ENCODE peak calls at places on chromosomes 4 and X, in eight cellular contexts. One of them, this sample, is unnamed.
A peak's percentile ranks its signal among the peaks of the same experiment; 100 is the strongest.

GRCh38 chrX:136386821-136387220 is 86.1 kb downstream of the ADGRG4 start:
- DNase-seq in HFFc6: no peak
- DNase-seq in keratinocyte: no peak
- DNase-seq in GM12865: no peak
- DNase-seq in OCI-LY7: no peak
- DNase-seq in cardiac fibroblast: no peak
- DNase-seq in HFF-Myc: no peak
- DNase-seq in endothelial cell: no peak
- DNase-seq in this sample: no peak

GRCh38 chr4:7161721-7162214 is 30.6 kb upstream of the SORCS2 start:
- DNase-seq in HFFc6: no peak
- DNase-seq in keratinocyte: no peak
- DNase-seq in GM12865: no peak
- DNase-seq in OCI-LY7: no peak
- DNase-seq in cardiac fibroblast: peak; percentile 8
- DNase-seq in HFF-Myc: no peak
- DNase-seq in endothelial cell: no peak
- DNase-seq in this sample: peak; percentile 13

GRCh38 chr4:4457803-4458550 is 71.1 kb downstream of the NSG1 start:
- DNase-seq in HFFc6: peak; percentile 75
- DNase-seq in keratinocyte: no peak
- DNase-seq in GM12865: no peak
- DNase-seq in OCI-LY7: no peak
- DNase-seq in cardiac fibroblast: peak; percentile 60
- DNase-seq in HFF-Myc: no peak
- DNase-seq in endothelial cell: no peak
- DNase-seq in this sample: no peak

GRCh38 chr4:80195441-80196139 is 1.7 kb upstream of the PRDM8 start:
- DNase-seq in HFFc6: no peak
- DNase-seq in keratinocyte: no peak
- DNase-seq in GM12865: no peak
- DNase-seq in OCI-LY7: no peak
- DNase-seq in cardiac fibroblast: no peak
- DNase-seq in HFF-Myc: no peak
- DNase-seq in endothelial cell: no peak
- DNase-seq in this sample: no peak

GRCh38 chr4:41124916-41125548 is 89.3 kb downstream of the APBB2 start:
- DNase-seq in HFFc6: no peak
- DNase-seq in keratinocyte: no peak
- DNase-seq in GM12865: no peak
- DNase-seq in OCI-LY7: no peak
- DNase-seq in cardiac fibroblast: no peak
- DNase-seq in HFF-Myc: no peak
- DNase-seq in endothelial cell: no peak
- DNase-seq in this sample: no peak

GRCh38 chr4:122826000-122826595 is 533 bp upstream of the FGF2 start:
- DNase-seq in HFFc6: peak; percentile 60
- DNase-seq in keratinocyte: no peak
- DNase-seq in GM12865: no peak
- DNase-seq in OCI-LY7: no peak
- DNase-seq in cardiac fibroblast: peak; percentile 64
- DNase-seq in HFF-Myc: no peak
- DNase-seq in endothelial cell: no peak
- DNase-seq in this sample: no peak

GRCh38 chr4:8532245-8532781 is 47.9 kb upstream of the GPR78 start:
- DNase-seq in HFFc6: no peak
- DNase-seq in keratinocyte: no peak
- DNase-seq in GM12865: no peak
- DNase-seq in OCI-LY7: no peak
- DNase-seq in cardiac fibroblast: no peak
- DNase-seq in HFF-Myc: no peak
- DNase-seq in endothelial cell: no peak
- DNase-seq in this sample: no peak

GRCh38 chr4:106201373-106201772 is 114.6 kb downstream of the TBCK start:
- DNase-seq in HFFc6: peak; percentile 21
- DNase-seq in keratinocyte: no peak
- DNase-seq in GM12865: no peak
- DNase-seq in OCI-LY7: peak; percentile 14
- DNase-seq in cardiac fibroblast: peak; percentile 36
- DNase-seq in HFF-Myc: no peak
- DNase-seq in endothelial cell: no peak
- DNase-seq in this sample: no peak

GRCh38 chr4:54929459-54929858 is 195.9 kb downstream of the KDR start:
- DNase-seq in HFFc6: no peak
- DNase-seq in keratinocyte: no peak
- DNase-seq in GM12865: no peak
- DNase-seq in OCI-LY7: no peak
- DNase-seq in cardiac fibroblast: peak; percentile 48
- DNase-seq in HFF-Myc: no peak
- DNase-seq in endothelial cell: no peak
- DNase-seq in this sample: no peak

GRCh38 chr4:75821966-75822365 is 80.3 kb downstream of the PPEF2 start:
- DNase-seq in HFFc6: peak; percentile 43
- DNase-seq in keratinocyte: no peak
- DNase-seq in GM12865: no peak
- DNase-seq in OCI-LY7: no peak
- DNase-seq in cardiac fibroblast: peak; percentile 48
- DNase-seq in HFF-Myc: no peak
- DNase-seq in endothelial cell: no peak
- DNase-seq in this sample: no peak

GRCh38 chrX:55111578-55112254 is 22.9 kb downstream of the PAGE2 start:
- DNase-seq in HFFc6: no peak
- DNase-seq in keratinocyte: no peak
- DNase-seq in GM12865: no peak
- DNase-seq in OCI-LY7: no peak
- DNase-seq in cardiac fibroblast: no peak
- DNase-seq in HFF-Myc: no peak
- DNase-seq in endothelial cell: no peak
- DNase-seq in this sample: no peak

GRCh38 chr4:2260336-2261109 is 1.4 kb downstream of the MXD4 start:
- DNase-seq in HFFc6: no peak
- DNase-seq in keratinocyte: no peak
- DNase-seq in GM12865: no peak
- DNase-seq in OCI-LY7: no peak
- DNase-seq in cardiac fibroblast: no peak
- DNase-seq in HFF-Myc: no peak
- DNase-seq in endothelial cell: no peak
- DNase-seq in this sample: no peak

GRCh38 chr4:48369771-48370170 is 28.4 kb downstream of the SLAIN2 start:
- DNase-seq in HFFc6: no peak
- DNase-seq in keratinocyte: no peak
- DNase-seq in GM12865: no peak
- DNase-seq in OCI-LY7: no peak
- DNase-seq in cardiac fibroblast: no peak
- DNase-seq in HFF-Myc: no peak
- DNase-seq in endothelial cell: no peak
- DNase-seq in this sample: no peak

GRCh38 chrX:14872355-14872754 is 514 bp downstream of the FANCB start:
- DNase-seq in HFFc6: no peak
- DNase-seq in keratinocyte: no peak
- DNase-seq in GM12865: peak; percentile 4
- DNase-seq in OCI-LY7: peak; percentile 29
- DNase-seq in cardiac fibroblast: peak; percentile 0
- DNase-seq in HFF-Myc: no peak
- DNase-seq in endothelial cell: no peak
- DNase-seq in this sample: no peak

GRCh38 chr4:93814722-93815121 is 13.8 kb upstream of the ATOH1 start:
- DNase-seq in HFFc6: no peak
- DNase-seq in keratinocyte: no peak
- DNase-seq in GM12865: peak; percentile 10
- DNase-seq in OCI-LY7: peak; percentile 11
- DNase-seq in cardiac fibroblast: no peak
- DNase-seq in HFF-Myc: no peak
- DNase-seq in endothelial cell: no peak
- DNase-seq in this sample: no peak

GRCh38 chr4:186537843-186538521 is 17.4 kb downstream of the MTNR1A start:
- DNase-seq in HFFc6: no peak
- DNase-seq in keratinocyte: no peak
- DNase-seq in GM12865: no peak
- DNase-seq in OCI-LY7: no peak
- DNase-seq in cardiac fibroblast: no peak
- DNase-seq in HFF-Myc: no peak
- DNase-seq in endothelial cell: no peak
- DNase-seq in this sample: no peak

GRCh38 chr4:147633643-147634042 is 16.4 kb downstream of the TMEM184C start:
- DNase-seq in HFFc6: no peak
- DNase-seq in keratinocyte: no peak
- DNase-seq in GM12865: no peak
- DNase-seq in OCI-LY7: no peak
- DNase-seq in cardiac fibroblast: no peak
- DNase-seq in HFF-Myc: no peak
- DNase-seq in endothelial cell: no peak
- DNase-seq in this sample: no peak

GRCh38 chrX:24148535-24149345 is 789 bp upstream of the ZFX start:
- DNase-seq in HFFc6: peak; percentile 51
- DNase-seq in keratinocyte: no peak
- DNase-seq in GM12865: no peak
- DNase-seq in OCI-LY7: peak; percentile 43
- DNase-seq in cardiac fibroblast: peak; percentile 63
- DNase-seq in HFF-Myc: no peak
- DNase-seq in endothelial cell: no peak
- DNase-seq in this sample: peak; percentile 79

GRCh38 chr4:152535236-152535902 is 523 bp downstream of the FBXW7 start:
- DNase-seq in HFFc6: no peak
- DNase-seq in keratinocyte: no peak
- DNase-seq in GM12865: no peak
- DNase-seq in OCI-LY7: peak; percentile 36
- DNase-seq in cardiac fibroblast: no peak
- DNase-seq in HFF-Myc: no peak
- DNase-seq in endothelial cell: peak; percentile 22
- DNase-seq in this sample: no peak

GRCh38 chr4:182869697-182870096 is 47.5 kb downstream of the DCTD start:
- DNase-seq in HFFc6: no peak
- DNase-seq in keratinocyte: no peak
- DNase-seq in GM12865: no peak
- DNase-seq in OCI-LY7: no peak
- DNase-seq in cardiac fibroblast: no peak
- DNase-seq in HFF-Myc: no peak
- DNase-seq in endothelial cell: no peak
- DNase-seq in this sample: no peak

GRCh38 chr4:8315343-8316250 is 46.0 kb downstream of the HTRA3 start:
- DNase-seq in HFFc6: peak; percentile 69
- DNase-seq in keratinocyte: no peak
- DNase-seq in GM12865: no peak
- DNase-seq in OCI-LY7: peak; percentile 66
- DNase-seq in cardiac fibroblast: peak; percentile 81
- DNase-seq in HFF-Myc: peak; percentile 86
- DNase-seq in endothelial cell: no peak
- DNase-seq in this sample: peak; percentile 39

GRCh38 chr4:169372791-169373190 is 102.0 kb upstream of the SH3RF1 start:
- DNase-seq in HFFc6: no peak
- DNase-seq in keratinocyte: no peak
- DNase-seq in GM12865: no peak
- DNase-seq in OCI-LY7: no peak
- DNase-seq in cardiac fibroblast: peak; percentile 18
- DNase-seq in HFF-Myc: no peak
- DNase-seq in endothelial cell: no peak
- DNase-seq in this sample: no peak

GRCh38 chr4:87502580-87503238 is 26.5 kb downstream of the SPARCL1 start:
- DNase-seq in HFFc6: peak; percentile 68
- DNase-seq in keratinocyte: no peak
- DNase-seq in GM12865: no peak
- DNase-seq in OCI-LY7: no peak
- DNase-seq in cardiac fibroblast: peak; percentile 42
- DNase-seq in HFF-Myc: no peak
- DNase-seq in endothelial cell: no peak
- DNase-seq in this sample: no peak

GRCh38 chr4:27701563-27701962 is 840.9 kb downstream of the STIM2 start:
- DNase-seq in HFFc6: no peak
- DNase-seq in keratinocyte: no peak
- DNase-seq in GM12865: no peak
- DNase-seq in OCI-LY7: no peak
- DNase-seq in cardiac fibroblast: no peak
- DNase-seq in HFF-Myc: no peak
- DNase-seq in endothelial cell: no peak
- DNase-seq in this sample: peak; percentile 43

GRCh38 chr4:27703771-27704170 is 843.1 kb downstream of the STIM2 start:
- DNase-seq in HFFc6: no peak
- DNase-seq in keratinocyte: no peak
- DNase-seq in GM12865: no peak
- DNase-seq in OCI-LY7: no peak
- DNase-seq in cardiac fibroblast: no peak
- DNase-seq in HFF-Myc: no peak
- DNase-seq in endothelial cell: no peak
- DNase-seq in this sample: no peak

GRCh38 chr4:27702710-27703431 is 842.2 kb downstream of the STIM2 start:
- DNase-seq in HFFc6: no peak
- DNase-seq in keratinocyte: no peak
- DNase-seq in GM12865: peak; percentile 40
- DNase-seq in OCI-LY7: peak; percentile 9
- DNase-seq in cardiac fibroblast: no peak
- DNase-seq in HFF-Myc: no peak
- DNase-seq in endothelial cell: peak; percentile 15
- DNase-seq in this sample: no peak
- TF ChIP-seq CTCF in HFFc6: peak; percentile 76
- TF ChIP-seq CTCF in keratinocyte: peak; percentile 27
- TF ChIP-seq CTCF in GM12865: peak; percentile 33
- TF ChIP-seq CTCF in OCI-LY7: peak; percentile 67
- TF ChIP-seq CTCF in cardiac fibroblast: no peak
- TF ChIP-seq CTCF in HFF-Myc: peak; percentile 34
- TF ChIP-seq CTCF in endothelial cell: peak; percentile 36
- TF ChIP-seq CTCF in this sample: peak; percentile 36

GRCh38 chrX:13373027-13373806 is 53.4 kb upstream of the ATXN3L start:
- DNase-seq in HFFc6: no peak
- DNase-seq in keratinocyte: no peak
- DNase-seq in GM12865: no peak
- DNase-seq in OCI-LY7: no peak
- DNase-seq in cardiac fibroblast: no peak
- DNase-seq in HFF-Myc: no peak
- DNase-seq in endothelial cell: no peak
- DNase-seq in this sample: no peak
- TF ChIP-seq CTCF in HFFc6: no peak
- TF ChIP-seq CTCF in keratinocyte: no peak
- TF ChIP-seq CTCF in GM12865: no peak
- TF ChIP-seq CTCF in OCI-LY7: no peak
- TF ChIP-seq CTCF in cardiac fibroblast: no peak
- TF ChIP-seq CTCF in HFF-Myc: no peak
- TF ChIP-seq CTCF in endothelial cell: no peak
- TF ChIP-seq CTCF in this sample: no peak

DNA sequence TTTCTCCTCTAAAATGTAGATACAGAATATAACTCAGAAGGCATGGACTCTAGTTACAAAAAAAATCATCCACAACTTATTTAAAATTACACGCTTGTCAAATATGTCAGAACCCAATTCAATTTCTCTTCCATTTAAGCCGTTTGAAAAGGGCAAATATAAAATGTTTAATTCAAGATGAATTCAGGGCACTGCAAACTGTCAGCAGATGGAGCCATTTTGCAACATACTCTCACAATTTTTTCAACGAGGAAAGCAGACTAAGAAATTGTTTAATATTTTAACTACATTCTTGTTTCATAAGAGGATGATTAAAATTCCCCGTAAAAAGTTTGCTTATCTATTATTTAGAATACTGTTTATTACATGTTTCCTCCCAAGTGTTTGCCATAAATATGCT is 321.3 kb upstream of the CPXCR1 start:
- DNase-seq in HFFc6: no peak
- DNase-seq in keratinocyte: no peak
- DNase-seq in GM12865: no peak
- DNase-seq in OCI-LY7: no peak
- DNase-seq in cardiac fibroblast: peak; percentile 5
- DNase-seq in HFF-Myc: no peak
- DNase-seq in endothelial cell: no peak
- DNase-seq in this sample: no peak
- TF ChIP-seq CTCF in HFFc6: no peak
- TF ChIP-seq CTCF in keratinocyte: no peak
- TF ChIP-seq CTCF in GM12865: no peak
- TF ChIP-seq CTCF in OCI-LY7: no peak
- TF ChIP-seq CTCF in cardiac fibroblast: no peak
- TF ChIP-seq CTCF in HFF-Myc: no peak
- TF ChIP-seq CTCF in endothelial cell: no peak
- TF ChIP-seq CTCF in this sample: no peak

GRCh38 chrX:102085706-102086105 is 39.8 kb upstream of the TCEAL2 start:
- DNase-seq in HFFc6: peak; percentile 22
- DNase-seq in keratinocyte: no peak
- DNase-seq in GM12865: no peak
- DNase-seq in OCI-LY7: no peak
- DNase-seq in cardiac fibroblast: peak; percentile 0
- DNase-seq in HFF-Myc: no peak
- DNase-seq in endothelial cell: peak; percentile 6
- DNase-seq in this sample: no peak
- TF ChIP-seq CTCF in HFFc6: peak; percentile 52
- TF ChIP-seq CTCF in keratinocyte: no peak
- TF ChIP-seq CTCF in GM12865: no peak
- TF ChIP-seq CTCF in OCI-LY7: no peak
- TF ChIP-seq CTCF in cardiac fibroblast: no peak
- TF ChIP-seq CTCF in HFF-Myc: no peak
- TF ChIP-seq CTCF in endothelial cell: no peak
- TF ChIP-seq CTCF in this sample: no peak

This sample was measured in AG09309.